ENCODE peak calls at places on chromosomes 5 and 9, in four cellular contexts. C, Z, O and L are unnamed samples. For H3K4me1, the result is how much of the 10 kb centered on the place peaks cover.

GRCh38 chr9:31590091-31590490 is 794.4 kb upstream of the ACO1 start:
- DNase-seq in C (no peak), Z (no peak), O (peak), L (no peak)

GRCh38 chr9:126965541-126966428 is 51.2 kb downstream of the RALGPS1 start:
- DNase-seq in C (peak), Z (peak), O (peak), L (no peak)

GRCh38 chr5:176410486-176411180 is 5.7 kb downstream of the CLTB start:
- DNase-seq in C (no peak), Z (no peak), O (no peak), L (peak)

GRCh38 chr5:157066950-157067349 is 8.0 kb upstream of the HAVCR1 start:
- DNase-seq in C (no peak), Z (no peak), O (no peak), L (no peak)

GRCh38 chr5:109693535-109694152 is 3.9 kb downstream of the MAN2A1 start:
- DNase-seq in C (no peak), Z (no peak), O (peak), L (peak)

GRCh38 chr9:124054671-124055212 is 43.2 kb downstream of the LHX2 start:
- DNase-seq in C (no peak), Z (no peak), O (peak), L (no peak)

GRCh38 chr9:17018001-17018491 is 116.8 kb upstream of the CNTLN start:
- DNase-seq in C (no peak), Z (no peak), O (peak), L (no peak)

GRCh38 chr5:119951330-119951934 is 322.1 kb downstream of the FAM170A start:
- DNase-seq in C (no peak), Z (no peak), O (no peak), L (no peak)

GRCh38 chr9:73133921-73134407 is 17.7 kb upstream of the ANXA1 start:
- DNase-seq in C (no peak), Z (no peak), O (no peak), L (peak)

GRCh38 chr5:112329429-112330090 is 89.5 kb downstream of the EPB41L4A start:
- DNase-seq in C (peak), Z (no peak), O (no peak), L (no peak)

GRCh38 chr9:21872696-21873095 is 70.3 kb downstream of the MTAP start:
- DNase-seq in C (peak), Z (no peak), O (no peak), L (no peak)

GRCh38 chr5:107929080-107929479 is 258.3 kb upstream of the EFNA5 start:
- DNase-seq in C (no peak), Z (no peak), O (no peak), L (no peak)

GRCh38 chr5:59212596-59212995 is 629.7 kb downstream of the RAB3C start:
- DNase-seq in C (no peak), Z (no peak), O (no peak), L (no peak)

GRCh38 chr5:143495823-143496275 is 92.4 kb upstream of the NR3C1 start:
- DNase-seq in C (no peak), Z (no peak), O (peak), L (peak)

GRCh38 chr9:125409637-125410521 is 148.3 kb downstream of the GAPVD1 start:
- DNase-seq in C (peak), Z (no peak), O (peak), L (no peak)

GRCh38 chr5:109725135-109725534 is 35.4 kb downstream of the MAN2A1 start:
- DNase-seq in C (no peak), Z (no peak), O (no peak), L (no peak)

GRCh38 chr9:137665697-137666504 is 47.1 kb downstream of the EHMT1 start:
- DNase-seq in C (no peak), Z (no peak), O (peak), L (no peak)

GRCh38 chr5:156394642-156395393 is 67.9 kb downstream of the SGCD start:
- DNase-seq in C (no peak), Z (no peak), O (no peak), L (no peak)

GRCh38 chr9:36450110-36450732 is 50.2 kb upstream of the RNF38 start:
- DNase-seq in C (peak), Z (no peak), O (peak), L (peak)

GRCh38 chr9:34513567-34514214 is 9.1 kb downstream of the ENHO start:
- DNase-seq in C (no peak), Z (no peak), O (peak), L (no peak)

GRCh38 chr9:7561527-7561926 is 238.1 kb downstream of the DMAC1 start:
- DNase-seq in C (no peak), Z (no peak), O (no peak), L (no peak)

GRCh38 chr5:131171276-131171815 is 602 bp downstream of the LYRM7 start:
- DNase-seq in C (no peak), Z (no peak), O (no peak), L (peak)

GRCh38 chr5:45695680-45696093 is 493 bp downstream of the HCN1 start:
- DNase-seq in C (no peak), Z (no peak), O (no peak), L (no peak)

GRCh38 chr5:79689541-79690466 is at the start of gene CMYA5:
- DNase-seq in C (no peak), Z (no peak), O (peak), L (peak)

GRCh38 chr5:1192971-1193590 is 8.3 kb upstream of the SLC6A19 start:
- DNase-seq in C (no peak), Z (no peak), O (no peak), L (no peak)

GRCh38 chr5:150357326-150358260 is at the start of gene TCOF1:
- DNase-seq in C (peak), Z (peak), O (peak), L (peak)

GRCh38 chr5:72441094-72441723 is 66.0 kb downstream of the ZNF366 start:
- DNase-seq in C (no peak), Z (no peak), O (peak), L (no peak)

GRCh38 chr5:40578501-40579451 is 100.9 kb upstream of the PTGER4 start:
- DNase-seq in C (no peak), Z (no peak), O (peak), L (no peak)

GRCh38 chr9:101398930-101399640 is 434 bp downstream of the ZNF189 start:
- DNase-seq in C (no peak), Z (no peak), O (no peak), L (peak)

GRCh38 chr5:173328896-173329369 is 719 bp upstream of the STC2 start:
- DNase-seq in C (no peak), Z (no peak), O (peak), L (peak)

GRCh38 chr5:173329370-173330150 is 1.3 kb upstream of the STC2 start:
- DNase-seq in C (peak), Z (no peak), O (no peak), L (no peak)

GRCh38 chr5:173327084-173327947 is 898 bp downstream of the STC2 start:
- DNase-seq in C (peak), Z (no peak), O (peak), L (peak)

GRCh38 chr5:173326501-173326960 is 1.7 kb downstream of the STC2 start:
- DNase-seq in C (no peak), Z (no peak), O (peak), L (peak)

GRCh38 chr5:173327948-173328895 is at the start of gene STC2:
- DNase-seq in C (peak), Z (no peak), O (peak), L (peak)
- H3K27ac ChIP-seq in C (peak), Z (no peak), O (peak), L (no peak)

GRCh38 chr9:114643001-114643400 is 14.6 kb downstream of the TEX53 start:
- DNase-seq in C (no peak), Z (no peak), O (no peak), L (no peak)
- H3K4me1 ChIP-seq in C (under half), Z (under half), O (under half), L (under half)

GRCh38 chr5:103270581-103270980 is 12.0 kb downstream of the MACIR start:
- DNase-seq in C (no peak), Z (no peak), O (no peak), L (no peak)

GRCh38 chr5:103275851-103276250 is 17.3 kb downstream of the MACIR start:
- DNase-seq in C (no peak), Z (no peak), O (no peak), L (no peak)

GRCh38 chr5:103273952-103274351 is 15.4 kb downstream of the MACIR start:
- DNase-seq in C (no peak), Z (no peak), O (no peak), L (no peak)

GRCh38 chr5:103272377-103272776 is 13.8 kb downstream of the MACIR start:
- DNase-seq in C (no peak), Z (no peak), O (peak), L (no peak)

GRCh38 chr5:103271570-103272289 is 13.2 kb downstream of the MACIR start:
- DNase-seq in C (no peak), Z (no peak), O (peak), L (no peak)
- H3K27ac ChIP-seq in C (peak), Z (no peak), O (no peak), L (no peak)

GRCh38 chr5:135393691-135394090 is 5.3 kb downstream of the MACROH2A1 start:
- DNase-seq in C (no peak), Z (no peak), O (peak), L (no peak)
- H3K4me1 ChIP-seq in C (under half), Z (under half), O (under half), L (under half)

GRCh38 chr5:65927497-65928340 is 1.3 kb downstream of the ERBIN start:
- DNase-seq in C (peak), Z (peak), O (peak), L (peak)
- H3K27ac ChIP-seq in C (peak), Z (peak), O (peak), L (peak)

GRCh38 chr9:27429917-27430316 is 94.2 kb upstream of the IFNK start:
- DNase-seq in C (no peak), Z (no peak), O (no peak), L (peak)
- H3K4me1 ChIP-seq in C (under half), Z (under half), O (under half), L (half or more)

GRCh38 chr9:111477677-111478076 is 6.5 kb downstream of the ECPAS start:
- DNase-seq in C (no peak), Z (no peak), O (no peak), L (no peak)

GRCh38 chr9:111475195-111475594 is 9.0 kb downstream of the ECPAS start:
- DNase-seq in C (no peak), Z (no peak), O (no peak), L (no peak)

DNA sequence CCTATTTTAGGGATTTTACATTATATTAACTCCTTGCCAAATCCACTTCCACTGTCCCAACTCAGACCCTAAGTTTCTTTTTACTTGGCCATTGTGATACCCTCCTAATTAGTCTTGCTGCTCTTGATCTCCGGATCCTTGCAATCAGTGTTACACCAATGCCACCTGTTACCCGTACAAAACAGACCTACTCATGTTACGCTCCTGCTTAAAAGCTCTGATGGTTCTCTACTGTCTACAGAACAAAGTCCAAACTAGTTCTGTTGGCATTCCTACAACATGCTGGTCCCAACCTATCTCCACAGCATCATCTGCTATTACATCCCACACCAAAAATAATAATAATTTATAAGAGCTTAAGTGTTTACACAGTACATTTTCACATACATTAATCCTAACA is 9.8 kb downstream of the ECPAS start:
- DNase-seq in C (no peak), Z (no peak), O (no peak), L (no peak)
- H3K27ac ChIP-seq in C (no peak), Z (no peak), O (no peak), L (no peak)